ENCODE peak calls at places on chromosomes 6 and 20, in five cellular contexts. One of them, this sample, is unnamed.
A peak's percentile ranks its signal among the peaks of the same experiment; 100 is the strongest.

GRCh38 chr20:33299111-33299603 is 16.1 kb downstream of the BPIFB1 start:
- ATAC-seq in foreskin keratinocyte: peak; percentile 72
- ATAC-seq in right cardiac atrium: peak; percentile 82
- ATAC-seq in lower lobe of right lung: peak; percentile 89
- ATAC-seq in left cardiac atrium: peak; percentile 74
- ATAC-seq in this sample: peak; percentile 53

GRCh38 chr20:20459726-20460125 is 91.8 kb downstream of the INSM1 start:
- ATAC-seq in foreskin keratinocyte: no peak
- ATAC-seq in right cardiac atrium: no peak
- ATAC-seq in lower lobe of right lung: no peak
- ATAC-seq in left cardiac atrium: no peak
- ATAC-seq in this sample: no peak

GRCh38 chr6:118456982-118457381 is 91.1 kb upstream of the PLN start:
- ATAC-seq in foreskin keratinocyte: no peak
- ATAC-seq in right cardiac atrium: no peak
- ATAC-seq in lower lobe of right lung: no peak
- ATAC-seq in left cardiac atrium: no peak
- ATAC-seq in this sample: no peak

GRCh38 chr6:28137458-28138020 is 4.1 kb upstream of the ZKSCAN8 start:
- ATAC-seq in foreskin keratinocyte: no peak
- ATAC-seq in right cardiac atrium: no peak
- ATAC-seq in lower lobe of right lung: peak; percentile 20
- ATAC-seq in left cardiac atrium: peak; percentile 3
- ATAC-seq in this sample: no peak

GRCh38 chr20:45998337-45998736 is 10.4 kb upstream of the MMP9 start:
- ATAC-seq in foreskin keratinocyte: no peak
- ATAC-seq in right cardiac atrium: peak; percentile 64
- ATAC-seq in lower lobe of right lung: peak; percentile 52
- ATAC-seq in left cardiac atrium: peak; percentile 34
- ATAC-seq in this sample: peak; percentile 57

GRCh38 chr6:57974653-57975052 is 657.2 kb downstream of the PRIM2 start:
- ATAC-seq in foreskin keratinocyte: no peak
- ATAC-seq in right cardiac atrium: no peak
- ATAC-seq in lower lobe of right lung: no peak
- ATAC-seq in left cardiac atrium: no peak
- ATAC-seq in this sample: no peak

GRCh38 chr20:44644384-44645131 is 6.9 kb downstream of the ADA start:
- ATAC-seq in foreskin keratinocyte: no peak
- ATAC-seq in right cardiac atrium: no peak
- ATAC-seq in lower lobe of right lung: no peak
- ATAC-seq in left cardiac atrium: no peak
- ATAC-seq in this sample: no peak

GRCh38 chr6:22880686-22881433 is 311.5 kb downstream of the HDGFL1 start:
- ATAC-seq in foreskin keratinocyte: peak; percentile 100
- ATAC-seq in right cardiac atrium: peak; percentile 83
- ATAC-seq in lower lobe of right lung: peak; percentile 94
- ATAC-seq in left cardiac atrium: peak; percentile 78
- ATAC-seq in this sample: peak; percentile 69

GRCh38 chr20:58478141-58478805 is 36.9 kb downstream of the APCDD1L start:
- ATAC-seq in foreskin keratinocyte: peak; percentile 47
- ATAC-seq in right cardiac atrium: no peak
- ATAC-seq in lower lobe of right lung: no peak
- ATAC-seq in left cardiac atrium: no peak
- ATAC-seq in this sample: no peak

GRCh38 chr20:17878069-17878911 is 90.3 kb downstream of the SNX5 start:
- ATAC-seq in foreskin keratinocyte: no peak
- ATAC-seq in right cardiac atrium: no peak
- ATAC-seq in lower lobe of right lung: no peak
- ATAC-seq in left cardiac atrium: no peak
- ATAC-seq in this sample: no peak

GRCh38 chr6:152669894-152670293 is 27.8 kb upstream of the MYCT1 start:
- ATAC-seq in foreskin keratinocyte: peak; percentile 59
- ATAC-seq in right cardiac atrium: no peak
- ATAC-seq in lower lobe of right lung: no peak
- ATAC-seq in left cardiac atrium: no peak
- ATAC-seq in this sample: no peak

GRCh38 chr6:46130665-46131064 is 876 bp downstream of the ENPP4 start:
- ATAC-seq in foreskin keratinocyte: no peak
- ATAC-seq in right cardiac atrium: no peak
- ATAC-seq in lower lobe of right lung: peak; percentile 32
- ATAC-seq in left cardiac atrium: no peak
- ATAC-seq in this sample: no peak

GRCh38 chr6:112218563-112218962 is 35.8 kb downstream of the LAMA4 start:
- ATAC-seq in foreskin keratinocyte: no peak
- ATAC-seq in right cardiac atrium: peak; percentile 74
- ATAC-seq in lower lobe of right lung: peak; percentile 27
- ATAC-seq in left cardiac atrium: peak; percentile 70
- ATAC-seq in this sample: peak; percentile 61

GRCh38 chr20:9068232-9068781 is 580 bp upstream of the PLCB4 start:
- ATAC-seq in foreskin keratinocyte: peak; percentile 52
- ATAC-seq in right cardiac atrium: peak; percentile 69
- ATAC-seq in lower lobe of right lung: peak; percentile 63
- ATAC-seq in left cardiac atrium: peak; percentile 92
- ATAC-seq in this sample: peak; percentile 65

GRCh38 chr20:53943522-53944291 is 126.7 kb downstream of the BCAS1 start:
- ATAC-seq in foreskin keratinocyte: no peak
- ATAC-seq in right cardiac atrium: no peak
- ATAC-seq in lower lobe of right lung: no peak
- ATAC-seq in left cardiac atrium: no peak
- ATAC-seq in this sample: no peak

GRCh38 chr6:106077170-106077569 is 9.0 kb upstream of the PRDM1 start:
- ATAC-seq in foreskin keratinocyte: peak; percentile 78
- ATAC-seq in right cardiac atrium: no peak
- ATAC-seq in lower lobe of right lung: no peak
- ATAC-seq in left cardiac atrium: no peak
- ATAC-seq in this sample: no peak

GRCh38 chr6:12263403-12263802 is 26.8 kb upstream of the EDN1 start:
- ATAC-seq in foreskin keratinocyte: no peak
- ATAC-seq in right cardiac atrium: no peak
- ATAC-seq in lower lobe of right lung: no peak
- ATAC-seq in left cardiac atrium: no peak
- ATAC-seq in this sample: no peak

GRCh38 chr6:107736713-107737396 is 87.3 kb downstream of the SCML4 start:
- ATAC-seq in foreskin keratinocyte: no peak
- ATAC-seq in right cardiac atrium: no peak
- ATAC-seq in lower lobe of right lung: peak; percentile 29
- ATAC-seq in left cardiac atrium: peak; percentile 53
- ATAC-seq in this sample: no peak

GRCh38 chr6:24968711-24969110 is 33.0 kb upstream of the RIPOR2 start:
- ATAC-seq in foreskin keratinocyte: no peak
- ATAC-seq in right cardiac atrium: no peak
- ATAC-seq in lower lobe of right lung: no peak
- ATAC-seq in left cardiac atrium: no peak
- ATAC-seq in this sample: no peak

GRCh38 chr20:36070451-36070850 is 84.1 kb upstream of the EPB41L1 start:
- ATAC-seq in foreskin keratinocyte: no peak
- ATAC-seq in right cardiac atrium: peak; percentile 44
- ATAC-seq in lower lobe of right lung: no peak
- ATAC-seq in left cardiac atrium: peak; percentile 62
- ATAC-seq in this sample: no peak

GRCh38 chr20:1312904-1313235 is 16.1 kb downstream of the SDCBP2 start:
- ATAC-seq in foreskin keratinocyte: no peak
- ATAC-seq in right cardiac atrium: no peak
- ATAC-seq in lower lobe of right lung: peak; percentile 3
- ATAC-seq in left cardiac atrium: peak; percentile 23
- ATAC-seq in this sample: no peak

GRCh38 chr6:150857906-150858365 is 7.6 kb upstream of the MTHFD1L start:
- ATAC-seq in foreskin keratinocyte: no peak
- ATAC-seq in right cardiac atrium: peak; percentile 34
- ATAC-seq in lower lobe of right lung: peak; percentile 44
- ATAC-seq in left cardiac atrium: no peak
- ATAC-seq in this sample: no peak

GRCh38 chr20:3551681-3552434 is 81.0 kb downstream of the ATRN start:
- ATAC-seq in foreskin keratinocyte: no peak
- ATAC-seq in right cardiac atrium: no peak
- ATAC-seq in lower lobe of right lung: no peak
- ATAC-seq in left cardiac atrium: no peak
- ATAC-seq in this sample: no peak

GRCh38 chr6:41638002-41638800 is at the start of gene MDFI:
- ATAC-seq in foreskin keratinocyte: no peak
- ATAC-seq in right cardiac atrium: peak; percentile 42
- ATAC-seq in lower lobe of right lung: peak; percentile 23
- ATAC-seq in left cardiac atrium: peak; percentile 32
- ATAC-seq in this sample: no peak